ENCODE peak calls at places on chromosomes 12 and 14, in five cellular contexts. F, A, I, R and X are unnamed samples.
A peak's percentile ranks its signal among the peaks of the same experiment; 100 is the strongest.

GRCh38 chr12:120100630-120101029 is 15.9 kb downstream of the RAB35 start:
- DNase-seq in I (no peak), F (no peak), R (no peak), A (no peak), X (no peak)

GRCh38 chr12:121792607-121793500 is 634 bp downstream of the RHOF start:
- DNase-seq in R (no peak), F (no peak), A (no peak), I (peak; percentile 62), X (no peak)

GRCh38 chr12:109919466-109919865 is 19.4 kb downstream of the TCHP start:
- DNase-seq in I (no peak), R (no peak), A (no peak), F (no peak), X (no peak)

GRCh38 chr14:64438181-64438839 is 27.0 kb upstream of the AKAP5 start:
- DNase-seq in F (no peak), R (no peak), I (no peak), A (no peak), X (no peak)

GRCh38 chr14:53709381-53709780 is 247.2 kb downstream of the BMP4 start:
- DNase-seq in R (no peak), F (no peak), I (no peak), A (no peak), X (no peak)

GRCh38 chr12:132610051-132610759 is at the start of gene LRCOL1:
- DNase-seq in A (no peak), R (no peak), F (no peak), I (no peak), X (no peak)

GRCh38 chr12:30420561-30420960 is 275.1 kb downstream of the IPO8 start:
- DNase-seq in R (no peak), A (no peak), I (no peak), F (no peak), X (no peak)

GRCh38 chr12:103882861-103883596 is 42.0 kb upstream of the NT5DC3 start:
- DNase-seq in I (no peak), F (no peak), R (no peak), A (no peak), X (no peak)

GRCh38 chr12:1457901-1458300 is 136.5 kb downstream of the FBXL14 start:
- DNase-seq in A (no peak), R (no peak), F (no peak), I (no peak), X (no peak)

GRCh38 chr14:104114421-104115130 is 23.8 kb upstream of the KIF26A start:
- DNase-seq in I (no peak), F (no peak), R (no peak), A (no peak), X (no peak)

GRCh38 chr14:21503376-21503775 is 7.8 kb downstream of the METTL3 start:
- DNase-seq in A (no peak), F (no peak), R (no peak), I (no peak), X (no peak)

GRCh38 chr14:88554458-88555286 is at the start of gene PTPN21:
- DNase-seq in A (no peak), I (peak; percentile 43), R (no peak), F (no peak), X (peak; percentile 73)

GRCh38 chr12:96046543-96047137 is 11.3 kb upstream of the LTA4H start:
- DNase-seq in R (no peak), I (no peak), A (no peak), F (no peak), X (no peak)

GRCh38 chr12:20963762-20964161 is 153.3 kb downstream of the SLCO1B3 start:
- DNase-seq in F (no peak), R (no peak), I (no peak), A (no peak), X (no peak)

GRCh38 chr12:6764011-6764828 is 1.9 kb upstream of the PTMS start:
- DNase-seq in R (peak; percentile 91), F (peak; percentile 98), A (peak; percentile 98), I (peak; percentile 95), X (peak; percentile 94)

GRCh38 chr14:99205086-99205688 is 66.8 kb downstream of the BCL11B start:
- DNase-seq in R (no peak), A (no peak), F (no peak), I (no peak), X (no peak)

GRCh38 chr14:96166475-96167223 is 38.0 kb upstream of the BDKRB2 start:
- DNase-seq in F (no peak), I (no peak), R (no peak), A (no peak), X (no peak)

GRCh38 chr12:78703820-78704525 is 160.6 kb upstream of the SYT1 start:
- DNase-seq in F (no peak), A (no peak), R (no peak), I (no peak), X (no peak)

GRCh38 chr14:58353516-58354299 is 42.0 kb upstream of the TOMM20L start:
- DNase-seq in F (no peak), I (no peak), R (no peak), A (no peak), X (no peak)

GRCh38 chr12:56160160-56160763 is 2.1 kb downstream of the MYL6 start:
- DNase-seq in R (no peak), A (peak; percentile 40), F (no peak), I (no peak), X (no peak)

GRCh38 chr12:94994312-94994711 is 9.2 kb downstream of the NDUFA12 start:
- DNase-seq in A (no peak), I (no peak), R (no peak), F (no peak), X (no peak)

GRCh38 chr14:100662850-100663527 is 63.7 kb upstream of the DLK1 start:
- DNase-seq in A (peak; percentile 54), I (peak; percentile 77), R (no peak), F (no peak), X (peak; percentile 85)

GRCh38 chr14:75125617-75126016 is 1.2 kb downstream of the NEK9 start:
- DNase-seq in F (no peak), R (no peak), A (no peak), I (no peak), X (no peak)

GRCh38 chr14:69151458-69152180 is 1.3 kb downstream of the DCAF5 start:
- DNase-seq in I (peak; percentile 55), F (no peak), R (peak; percentile 78), A (peak; percentile 71), X (peak; percentile 77)
- TF ChIP-seq SUZ12 in I (no peak), F (no peak), R (no peak), A (no peak), X (no peak)

DNA sequence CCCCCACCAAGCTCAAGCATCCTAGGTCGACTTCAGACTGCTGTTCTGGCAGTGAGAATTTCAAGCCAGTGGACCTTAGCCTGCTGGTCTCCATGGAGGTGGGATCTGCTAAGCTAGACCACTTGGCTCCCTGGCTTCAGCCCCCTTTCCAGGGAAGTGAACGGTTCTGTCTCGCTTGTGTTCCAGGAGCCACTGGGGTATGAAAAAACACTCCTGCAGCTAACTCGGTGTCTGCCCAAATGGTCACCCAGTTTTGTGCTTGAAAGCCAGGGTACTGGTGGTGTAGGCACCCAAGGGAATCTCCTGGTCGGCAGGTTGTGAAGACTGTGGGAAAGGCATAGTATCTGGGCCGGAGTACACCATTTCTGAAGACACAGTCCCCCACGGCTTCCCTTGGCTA is 44.6 kb upstream of the FKBP4 start:
- DNase-seq in R (no peak), I (no peak), F (no peak), A (no peak), X (no peak)
- TF ChIP-seq SUZ12 in R (no peak), I (no peak), F (no peak), A (no peak), X (no peak)

GRCh38 chr12:111431772-111432171 is 26.0 kb downstream of the SH2B3 start:
- DNase-seq in R (no peak), I (no peak), A (no peak), F (no peak), X (no peak)

GRCh38 chr12:111429760-111430417 is 24.2 kb downstream of the SH2B3 start:
- DNase-seq in I (no peak), F (no peak), R (no peak), A (no peak), X (no peak)

GRCh38 chr12:111428081-111428727 is 22.5 kb downstream of the SH2B3 start:
- DNase-seq in F (no peak), I (no peak), A (no peak), R (no peak), X (no peak)

GRCh38 chr12:111428728-111429175 is 23.0 kb downstream of the SH2B3 start:
- DNase-seq in F (no peak), I (no peak), R (no peak), A (no peak), X (no peak)

GRCh38 chr12:111430418-111431353 is 25.0 kb downstream of the SH2B3 start:
- DNase-seq in R (no peak), I (no peak), A (no peak), F (no peak), X (no peak)
- TF ChIP-seq SUZ12 in R (no peak), I (no peak), A (no peak), F (no peak), X (no peak)

GRCh38 chr12:70007687-70008086 is 182.7 kb downstream of the MYRFL start:
- DNase-seq in R (no peak), I (no peak), A (no peak), F (no peak), X (no peak)
- TF ChIP-seq SUZ12 in R (no peak), I (no peak), A (no peak), F (no peak), X (no peak)

GRCh38 chr14:72801841-72802587 is 91.9 kb downstream of the DPF3 start:
- DNase-seq in I (no peak), A (no peak), R (no peak), F (no peak), X (no peak)
- TF ChIP-seq SUZ12 in I (no peak), A (no peak), R (no peak), F (no peak), X (no peak)

GRCh38 chr12:61694214-61694613 is 566.0 kb upstream of the USP15 start:
- DNase-seq in F (no peak), R (no peak), I (no peak), A (no peak), X (no peak)
- TF ChIP-seq SUZ12 in F (no peak), R (no peak), I (no peak), A (no peak), X (no peak)